ENCODE peak calls at places on chromosomes 6 and 20, in six cellular contexts. G, F, D, E, U and Q are unnamed samples.

GRCh38 chr20:38601216-38602184 is at the start of gene ARHGAP40:
- DNase-seq in G (peak; percentile 79), E (no peak), D (peak; percentile 68), F (peak; percentile 78), U (no peak), Q (peak; percentile 14)

GRCh38 chr6:113102761-113103160 is 754.4 kb upstream of the MARCKS start:
- DNase-seq in U (no peak), F (no peak), G (no peak), E (no peak), D (no peak), Q (no peak)

GRCh38 chr6:77106992-77107391 is 356.3 kb downstream of the HTR1B start:
- DNase-seq in E (no peak), U (no peak), F (peak; percentile 43), D (no peak), G (no peak), Q (no peak)

GRCh38 chr20:11267131-11267761 is 593.4 kb upstream of the JAG1 start:
- DNase-seq in D (peak; percentile 46), E (peak; percentile 58), F (peak; percentile 96), U (no peak), G (no peak), Q (no peak)

GRCh38 chr6:12957321-12958051 is 240.9 kb downstream of the PHACTR1 start:
- DNase-seq in D (peak; percentile 62), G (no peak), F (peak; percentile 47), E (peak; percentile 79), U (peak; percentile 92), Q (peak; percentile 32)

GRCh38 chr6:131368077-131368911 is 204.7 kb upstream of the ARG1 start:
- DNase-seq in E (peak; percentile 86), F (peak; percentile 38), D (no peak), G (peak; percentile 61), U (peak; percentile 67), Q (peak; percentile 85)

GRCh38 chr20:6008254-6008653 is 45.6 kb downstream of the LRRN4 start:
- DNase-seq in F (no peak), G (no peak), D (no peak), U (no peak), E (peak; percentile 74), Q (peak; percentile 58)

GRCh38 chr6:112710710-112711109 is 363.6 kb downstream of the RFPL4B start:
- DNase-seq in F (no peak), E (no peak), D (no peak), G (no peak), U (no peak), Q (no peak)

GRCh38 chr20:58839474-58839874 is 11.2 kb downstream of the GNAS-AS1 start:
- DNase-seq in G (no peak), U (no peak), F (peak; percentile 69), D (peak; percentile 74), E (peak; percentile 33), Q (peak; percentile 18)

GRCh38 chr6:83862776-83863471 is 3.4 kb downstream of the CYB5R4 start:
- DNase-seq in U (no peak), G (no peak), E (no peak), D (no peak), F (no peak), Q (no peak)

GRCh38 chr20:42005211-42005610 is 387.0 kb upstream of the CHD6 start:
- DNase-seq in U (no peak), F (no peak), G (no peak), E (no peak), D (no peak), Q (no peak)
- H3K4me3 ChIP-seq in U (no peak overlapping the region), F (no peak overlapping the region), G (no peak overlapping the region), E (no peak overlapping the region), D (no peak overlapping the region), Q (no peak overlapping the region)

DNA sequence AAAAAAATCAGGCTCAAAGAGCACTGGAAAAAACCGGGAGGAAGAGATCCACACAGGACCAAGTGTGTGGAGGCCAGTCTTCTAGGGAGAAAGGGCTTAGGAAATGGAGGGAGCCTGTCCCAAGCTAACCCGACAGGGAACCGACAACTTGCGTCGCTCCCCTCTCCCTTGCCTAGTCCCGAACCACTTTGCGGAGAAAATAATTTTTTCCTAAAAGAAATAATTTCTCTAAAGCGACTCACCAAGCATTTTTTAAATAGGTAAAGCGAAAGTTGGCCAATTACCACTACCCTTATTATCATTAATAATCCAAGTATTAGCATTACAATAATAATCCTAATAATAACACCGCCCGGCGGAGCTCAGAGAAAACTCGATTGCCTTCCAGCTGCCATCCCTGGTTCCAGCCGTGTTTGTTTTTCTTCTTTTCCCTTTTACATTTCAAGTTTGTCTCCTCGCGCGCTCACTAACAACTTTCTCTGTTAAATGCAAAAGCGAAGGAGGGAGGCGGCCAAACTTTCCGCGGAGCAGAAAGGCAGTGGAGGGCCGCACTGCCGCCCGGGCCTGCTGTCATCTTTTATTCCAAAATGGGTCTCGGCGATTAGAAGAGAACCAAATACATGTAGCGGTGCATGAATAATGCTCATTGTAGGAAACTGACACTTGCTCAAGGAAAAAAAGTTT is 4.9 kb downstream of the NR2E1 start:
- DNase-seq in G (no peak), E (no peak), U (no peak), D (peak; percentile 65), F (no peak), Q (no peak)
- H3K27me3 ChIP-seq in G (peaks cover 84% of the 10 kb centered on the region), E (no peaks in the 10 kb centered on the region), U (peaks cover 100% of the 10 kb centered on the region), D (peaks cover 100% of the 10 kb centered on the region), F (peaks cover 82% of the 10 kb centered on the region), Q (peaks cover 74% of the 10 kb centered on the region)

DNA sequence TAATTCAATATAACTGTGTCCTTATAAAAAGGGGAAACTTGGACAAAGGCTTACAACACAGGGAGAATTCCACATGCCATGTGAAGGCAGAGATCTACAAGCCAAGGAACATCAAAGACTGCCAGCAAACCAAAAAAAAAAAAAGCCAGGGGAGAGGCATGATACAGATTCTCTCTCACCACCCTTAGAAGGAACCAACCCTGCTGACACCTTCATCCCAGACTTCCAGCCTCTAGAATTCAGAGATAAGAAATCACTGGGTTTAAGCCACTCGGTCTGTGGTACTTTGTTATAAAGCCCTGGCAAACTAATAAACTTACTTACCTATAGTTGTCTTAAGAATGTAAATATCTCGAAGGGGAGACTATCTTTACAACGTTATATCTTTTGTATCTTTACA is 4.4 kb downstream of the SERINC3 start:
- DNase-seq in F (no peak), D (no peak), U (no peak), G (no peak), E (no peak), Q (no peak)
- H3K4me3 ChIP-seq in F (no peak overlapping the region), D (no peak overlapping the region), U (no peak overlapping the region), G (no peak overlapping the region), E (no peak overlapping the region), Q (no peak overlapping the region)

DNA sequence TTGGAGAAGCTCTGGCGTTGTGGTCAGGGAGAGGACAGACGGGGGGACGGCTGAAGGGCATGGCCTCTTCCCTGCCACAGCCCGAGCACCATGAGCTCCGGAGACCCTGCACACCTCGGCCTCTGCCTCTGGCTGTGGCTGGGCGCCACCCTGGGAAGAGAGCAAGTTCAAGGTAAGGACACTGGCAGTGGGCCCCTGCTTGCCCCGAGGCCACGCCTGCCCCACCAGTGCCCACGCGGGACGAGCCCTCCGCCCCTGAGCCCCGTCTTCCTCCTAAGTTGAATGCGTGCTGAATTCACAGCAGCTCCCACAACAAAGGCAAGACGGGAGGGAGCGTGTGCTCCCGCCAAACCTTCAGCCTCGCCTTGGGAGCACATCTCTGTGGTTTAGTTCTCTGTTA is 2.0 kb downstream of the COL20A1 start:
- DNase-seq in G (no peak), U (no peak), F (no peak), E (no peak), D (no peak), Q (no peak)
- H3K27me3 ChIP-seq in G (peaks cover 72% of the 10 kb centered on the region), U (peaks cover 48% of the 10 kb centered on the region), F (peaks cover 4% of the 10 kb centered on the region), E (no peaks in the 10 kb centered on the region), D (no peaks in the 10 kb centered on the region), Q (peaks cover 25% of the 10 kb centered on the region)

GRCh38 chr6:144217264-144217663 is 66.9 kb downstream of the STX11 start:
- DNase-seq in E (no peak), U (no peak), F (no peak), G (no peak), D (no peak), Q (no peak)
- H3K4me3 ChIP-seq in E (no peak overlapping the region), U (peak overlapping the region; percentile 77), F (no peak overlapping the region), G (no peak overlapping the region), D (peak overlapping the region; percentile 66), Q (peak overlapping the region; percentile 52)

GRCh38 chr6:1391692-1392309 is 2.4 kb downstream of the FOXF2 start:
- DNase-seq in E (no peak), U (no peak), G (no peak), F (no peak), D (no peak), Q (no peak)

GRCh38 chr6:1388927-1389790 is at the start of gene FOXF2:
- DNase-seq in U (no peak), F (peak; percentile 73), G (no peak), E (no peak), D (peak; percentile 83), Q (no peak)

GRCh38 chr6:1389791-1390070 is 355 bp downstream of the FOXF2 start:
- DNase-seq in U (no peak), D (peak; percentile 62), G (no peak), F (no peak), E (no peak), Q (no peak)

GRCh38 chr6:1390805-1391511 is 1.6 kb downstream of the FOXF2 start:
- DNase-seq in E (no peak), D (peak; percentile 61), G (no peak), U (no peak), F (peak; percentile 76), Q (no peak)

GRCh38 chr6:1390071-1390804 is 862 bp downstream of the FOXF2 start:
- DNase-seq in E (peak; percentile 13), G (no peak), U (peak; percentile 69), F (peak; percentile 74), D (peak; percentile 63), Q (peak; percentile 14)
- H3K27me3 ChIP-seq in E (no peaks in the 10 kb centered on the region), G (peaks cover 82% of the 10 kb centered on the region), U (peaks cover 90% of the 10 kb centered on the region), F (peaks cover 81% of the 10 kb centered on the region), D (peaks cover 94% of the 10 kb centered on the region), Q (peaks cover 32% of the 10 kb centered on the region)